ENCODE peak calls at places on chromosomes 13 and 19, in ten cellular contexts. B is activated naive CD8-positive, alpha-beta T cell treated with anti-CD3 and anti-CD28 coated beads, Interleukin-2, amount 50 U/mL, for 16 hours; X is breast epithelium; W is stimulated activated CD4-positive, alpha-beta T cell treated with anti-CD3 and anti-CD28 coated beads, Interleukin-4, amount 100 ng/mL, for 48 hours; G is activated T-cell treated with anti-CD3 and anti-CD28 coated beads, Interleukin-2, amount 50 U/mL, for 4 hours; C is HL-60; I is cardiac muscle cell; D is NCI-H460; A is cardiac fibroblast; Z is retina. F is an unnamed sample.

GRCh38 chr13:110238795-110239194 is 68.2 kb downstream of the COL4A1 start:
- DNase-seq in D (no peak), W (no peak), G (no peak), I (peak; percentile 48), X (no peak), B (no peak), Z (no peak), C (no peak), A (peak; percentile 62), F (no peak)

GRCh38 chr19:48344892-48345291 is 18.8 kb downstream of the TMEM143 start:
- DNase-seq in G (no peak), D (no peak), I (no peak), B (no peak), C (no peak), A (no peak), Z (no peak), X (no peak), W (no peak), F (no peak)

GRCh38 chr19:18675779-18676178 is 7.7 kb upstream of the CRTC1 start:
- DNase-seq in C (no peak), G (peak; percentile 16), W (no peak), A (peak; percentile 34), Z (no peak), D (no peak), B (no peak), X (no peak), I (peak; percentile 32), F (no peak)

GRCh38 chr19:23817519-23817918 is 58.8 kb upstream of the ZNF681 start:
- DNase-seq in Z (no peak), G (peak; percentile 21), X (no peak), I (peak; percentile 10), D (no peak), A (no peak), B (no peak), C (peak; percentile 28), W (peak; percentile 10), F (peak; percentile 56)

GRCh38 chr19:17766543-17767131 is 15.4 kb downstream of the FCHO1 start:
- DNase-seq in W (no peak), Z (peak; percentile 74), I (peak; percentile 92), X (peak; percentile 71), D (peak; percentile 82), G (peak; percentile 32), A (peak; percentile 91), B (no peak), C (peak; percentile 88), F (no peak)

GRCh38 chr19:9958451-9958850 is 22.1 kb upstream of the OLFM2 start:
- DNase-seq in C (no peak), G (no peak), A (peak; percentile 89), B (no peak), I (peak; percentile 93), Z (no peak), X (no peak), D (no peak), W (no peak), F (no peak)

GRCh38 chr19:3509566-3509989 is 3.5 kb downstream of the FZR1 start:
- DNase-seq in A (no peak), I (no peak), G (no peak), C (no peak), Z (no peak), B (no peak), X (no peak), W (peak; percentile 35), D (no peak), F (no peak)

GRCh38 chr19:2255112-2255845 is 938 bp downstream of the JSRP1 start:
- DNase-seq in B (no peak), C (no peak), W (no peak), I (no peak), X (no peak), A (no peak), G (no peak), D (no peak), Z (no peak), F (no peak)

GRCh38 chr13:34172048-34172447 is 354.1 kb downstream of the RFC3 start:
- DNase-seq in W (no peak), B (no peak), A (peak; percentile 20), I (no peak), C (no peak), G (no peak), D (no peak), Z (no peak), X (no peak), F (no peak)

GRCh38 chr19:31423896-31424295 is 74.7 kb upstream of the TSHZ3 start:
- DNase-seq in I (no peak), C (no peak), G (no peak), X (no peak), D (no peak), Z (no peak), A (no peak), B (no peak), W (no peak), F (no peak)

GRCh38 chr19:39413903-39414608 is 1.6 kb downstream of the PLEKHG2 start:
- DNase-seq in B (no peak), X (no peak), Z (peak; percentile 73), D (no peak), A (peak; percentile 43), W (no peak), G (no peak), C (no peak), I (no peak), F (no peak)

GRCh38 chr13:31982124-31982523 is 49.5 kb upstream of the FRY start:
- DNase-seq in W (no peak), A (no peak), X (no peak), C (no peak), B (no peak), I (no peak), Z (no peak), D (no peak), G (no peak), F (peak; percentile 11)

GRCh38 chr19:40750035-40750284 is 317 bp downstream of the ACTMAP start:
- DNase-seq in W (no peak), D (peak; percentile 6), C (peak; percentile 12), A (no peak), B (no peak), G (no peak), Z (no peak), X (no peak), I (no peak), F (no peak)

GRCh38 chr13:112638919-112639318 is 50.9 kb upstream of the ATP11A start:
- DNase-seq in X (peak; percentile 25), Z (no peak), D (no peak), B (no peak), C (no peak), G (no peak), I (no peak), A (no peak), W (no peak), F (no peak)

GRCh38 chr19:55251296-55252081 is 7.3 kb downstream of the PPP6R1 start:
- DNase-seq in W (no peak), Z (no peak), I (peak; percentile 55), X (no peak), A (peak; percentile 19), D (no peak), G (peak; percentile 34), B (no peak), C (peak; percentile 50), F (no peak)

GRCh38 chr19:14089662-14090508 is 666 bp downstream of the SAMD1 start:
- DNase-seq in D (no peak), C (peak; percentile 40), W (no peak), X (no peak), Z (peak; percentile 56), G (peak; percentile 40), A (peak; percentile 68), I (peak; percentile 75), B (no peak), F (peak; percentile 75)

GRCh38 chr19:3506384-3507340 is 551 bp downstream of the FZR1 start:
- DNase-seq in Z (no peak), W (peak; percentile 14), B (no peak), D (no peak), C (peak; percentile 5), X (no peak), A (no peak), G (no peak), I (no peak), F (no peak)

GRCh38 chr13:42345367-42345766 is 73.4 kb downstream of the AKAP11 start:
- DNase-seq in G (no peak), I (no peak), D (no peak), W (no peak), A (no peak), X (no peak), Z (no peak), B (no peak), C (no peak), F (no peak)

GRCh38 chr19:53912653-53913052 is 3.6 kb downstream of the CACNG7 start:
- DNase-seq in B (no peak), C (no peak), Z (no peak), X (no peak), G (no peak), I (no peak), A (no peak), D (no peak), W (no peak), F (no peak)